ENCODE peak calls at places on chromosomes 16 and 17, in six cellular contexts. P is pancreas, R is SJSA1, Z is psoas muscle, J is endodermal cell, Q is mucosa of descending colon. F is an unnamed sample. For H3K4me1, the result is how much of the 10 kb centered on the place peaks cover.

GRCh38 chr17:49946964-49947584 is 21.9 kb upstream of the DLX4 start:
- DNase-seq in P (no peak), R (no peak), Z (no peak), J (no peak), Q (no peak), F (no peak)

GRCh38 chr17:14739656-14740431 is 439.0 kb downstream of the HS3ST3B1 start:
- DNase-seq in P (no peak), R (no peak), Z (no peak), J (peak), Q (no peak), F (no peak)

GRCh38 chr16:70767377-70768204 is 33.4 kb downstream of the VAC14 start:
- DNase-seq in P (no peak), R (no peak), Z (no peak), J (no peak), Q (no peak), F (no peak)

GRCh38 chr16:285146-286055 is 2.4 kb downstream of the PDIA2 start:
- DNase-seq in P (peak), R (no peak), Z (no peak), J (peak), Q (no peak), F (no peak)

GRCh38 chr16:8623634-8624033 is 2.1 kb downstream of the METTL22 start:
- DNase-seq in P (no peak), R (no peak), Z (no peak), J (no peak), Q (no peak), F (no peak)

GRCh38 chr17:72580321-72581127 is 459.7 kb downstream of the SOX9 start:
- DNase-seq in P (peak), R (no peak), Z (no peak), J (peak), Q (peak), F (no peak)

GRCh38 chr16:13770436-13770835 is 149.5 kb upstream of the ERCC4 start:
- DNase-seq in P (no peak), R (no peak), Z (no peak), J (no peak), Q (no peak), F (no peak)

GRCh38 chr16:73323880-73324279 is 276.0 kb upstream of the ZFHX3 start:
- DNase-seq in P (no peak), R (no peak), Z (no peak), J (no peak), Q (peak), F (no peak)

GRCh38 chr17:1036171-1036844 is 39.4 kb downstream of the TIMM22 start:
- DNase-seq in P (no peak), R (no peak), Z (no peak), J (peak), Q (no peak), F (no peak)

GRCh38 chr17:27491713-27492190 is 35.5 kb downstream of the KSR1 start:
- DNase-seq in P (peak), R (no peak), Z (no peak), J (peak), Q (no peak), F (no peak)

GRCh38 chr17:9022553-9023388 is 1.5 kb downstream of the NTN1 start:
- DNase-seq in P (no peak), R (no peak), Z (peak), J (peak), Q (no peak), F (no peak)

GRCh38 chr17:10857976-10858375 is 20.1 kb upstream of the PIRT start:
- DNase-seq in P (no peak), R (no peak), Z (no peak), J (no peak), Q (no peak), F (no peak)

GRCh38 chr17:45334231-45334630 is 17.4 kb upstream of the MAP3K14 start:
- DNase-seq in P (no peak), R (no peak), Z (no peak), J (peak), Q (no peak), F (no peak)

GRCh38 chr16:62050793-62051192 is 14.6 kb upstream of the CDH8 start:
- DNase-seq in P (no peak), R (no peak), Z (no peak), J (peak), Q (no peak), F (no peak)

GRCh38 chr16:72939247-72939646 is 108.7 kb downstream of the ZFHX3 start:
- DNase-seq in P (no peak), R (no peak), Z (peak), J (no peak), Q (peak), F (no peak)

GRCh38 chr16:54633943-54634362 is 296.7 kb upstream of the IRX5 start:
- DNase-seq in P (no peak), R (no peak), Z (no peak), J (peak), Q (no peak), F (no peak)

GRCh38 chr17:8630227-8630801 is at the start of gene MYH10:
- DNase-seq in P (peak), R (no peak), Z (no peak), J (no peak), Q (peak), F (no peak)

GRCh38 chr16:1351215-1351581 is 480 bp downstream of the TSR3 start:
- DNase-seq in P (no peak), R (no peak), Z (no peak), J (no peak), Q (no peak), F (no peak)

GRCh38 chr17:80452173-80452915 is 24.1 kb downstream of the NPTX1 start:
- DNase-seq in P (no peak), R (no peak), Z (no peak), J (no peak), Q (no peak), F (no peak)

GRCh38 chr16:57823836-57824235 is 21.5 kb upstream of the KIFC3 start:
- DNase-seq in P (peak), R (no peak), Z (no peak), J (no peak), Q (no peak), F (no peak)

GRCh38 chr16:57822861-57823260 is 20.6 kb upstream of the KIFC3 start:
- DNase-seq in P (no peak), R (no peak), Z (no peak), J (no peak), Q (no peak), F (no peak)

GRCh38 chr16:57821149-57821971 is 19.1 kb upstream of the KIFC3 start:
- DNase-seq in P (no peak), R (no peak), Z (no peak), J (no peak), Q (no peak), F (no peak)

GRCh38 chr16:57824880-57825279 is 22.6 kb upstream of the KIFC3 start:
- DNase-seq in P (no peak), R (no peak), Z (no peak), J (peak), Q (no peak), F (no peak)

DNA sequence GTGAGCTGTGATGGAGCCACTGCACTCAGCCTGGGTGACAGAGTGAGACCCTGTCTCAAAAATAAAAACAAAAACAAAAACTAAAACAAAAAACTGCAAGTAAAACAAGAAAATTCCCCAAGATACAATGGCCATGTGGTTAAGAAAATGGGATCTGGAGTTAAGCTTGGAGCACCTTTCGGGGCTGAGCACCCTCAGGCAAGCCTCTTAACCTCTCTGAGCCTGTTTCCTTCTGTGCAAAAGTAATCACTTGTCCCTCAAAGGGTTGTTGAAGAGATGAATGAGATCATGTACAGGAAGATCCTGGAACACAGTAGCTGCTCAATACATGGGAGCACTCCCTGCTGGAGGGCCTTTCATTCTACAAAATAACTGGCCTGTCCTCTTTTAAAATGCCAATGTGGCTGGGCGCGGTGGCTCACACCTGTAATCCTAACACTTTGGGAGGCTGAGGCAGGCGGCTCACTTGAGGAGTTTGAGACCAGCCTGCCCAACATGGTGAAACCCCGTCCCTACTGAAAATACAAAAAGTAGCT is 19.8 kb upstream of the KIFC3 start:
- DNase-seq in P (no peak), R (no peak), Z (no peak), J (no peak), Q (no peak), F (no peak)
- H3K4me1 ChIP-seq in P (under half), R (under half), Z (under half), J (under half), Q (under half), F (under half)

DNA sequence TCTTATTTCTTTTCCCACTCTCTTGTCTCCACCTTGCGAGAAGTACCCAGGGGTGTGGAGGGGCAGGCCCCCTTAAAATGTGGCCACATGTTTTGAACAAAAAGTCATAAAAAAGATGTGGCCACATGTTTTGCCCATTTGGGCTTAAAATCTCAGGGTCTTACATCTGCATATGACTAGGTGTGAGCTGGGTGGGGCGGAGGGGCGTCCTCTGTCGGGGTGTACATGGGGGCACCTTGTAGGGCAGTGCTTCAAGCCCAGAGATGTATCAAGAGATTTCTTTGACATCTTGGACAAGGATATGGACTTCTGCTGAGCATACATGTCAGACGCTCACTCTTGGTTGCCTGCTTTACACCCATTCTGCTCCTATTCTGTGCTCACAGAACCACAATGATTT is 13.0 kb upstream of the SLC47A1 start:
- DNase-seq in P (no peak), R (no peak), Z (no peak), J (peak), Q (no peak), F (no peak)
- H3K4me1 ChIP-seq in P (under half), R (under half), Z (under half), J (under half), Q (under half), F (under half)

GRCh38 chr16:88923450-88923849 is 53.6 kb downstream of the CBFA2T3 start:
- DNase-seq in P (no peak), R (no peak), Z (no peak), J (no peak), Q (no peak), F (no peak)
- H3K4me1 ChIP-seq in P (half or more), R (under half), Z (under half), J (under half), Q (under half), F (under half)

GRCh38 chr16:2964416-2965223 is 545 bp downstream of the KREMEN2 start:
- DNase-seq in P (peak), R (no peak), Z (no peak), J (peak), Q (peak), F (peak)
- H3K4me1 ChIP-seq in P (under half), R (under half), Z (under half), J (under half), Q (under half), F (under half)

GRCh38 chr17:68238488-68238887 is 9.4 kb upstream of the AMZ2 start:
- DNase-seq in P (no peak), R (no peak), Z (no peak), J (no peak), Q (no peak), F (no peak)
- H3K4me1 ChIP-seq in P (under half), R (under half), Z (under half), J (under half), Q (under half), F (half or more)

GRCh38 chr17:75542728-75543336 is 17.3 kb downstream of the LLGL2 start:
- DNase-seq in P (no peak), R (no peak), Z (no peak), J (no peak), Q (peak), F (no peak)

GRCh38 chr17:75542184-75542583 is 16.7 kb downstream of the LLGL2 start:
- DNase-seq in P (no peak), R (no peak), Z (no peak), J (no peak), Q (peak), F (no peak)

GRCh38 chr17:75539969-75540729 is 14.7 kb downstream of the LLGL2 start:
- DNase-seq in P (no peak), R (no peak), Z (no peak), J (no peak), Q (no peak), F (no peak)

GRCh38 chr17:75544250-75544649 is 18.8 kb downstream of the LLGL2 start:
- DNase-seq in P (no peak), R (no peak), Z (no peak), J (no peak), Q (no peak), F (no peak)

GRCh38 chr17:75540923-75541503 is 15.5 kb downstream of the LLGL2 start:
- DNase-seq in P (no peak), R (no peak), Z (no peak), J (no peak), Q (peak), F (no peak)
- H3K4me1 ChIP-seq in P (under half), R (under half), Z (under half), J (under half), Q (half or more), F (under half)

F was measured in CD8-positive, alpha-beta memory T cell.